ENCODE peak calls at places on chromosomes 2 and 18, in eight cellular contexts. W is EH; Y is GOT3; H is AG09319; B is NCI-H460; K is hippocampal formation; S is ELR; X is stimulated activated CD4-positive, alpha-beta T cell treated with anti-CD3 and anti-CD28 coated beads, Interleukin-4, amount 100 ng/mL, for 48 hours. L is an unnamed sample.

GRCh38 chr2:224934542-224935188 is 107.6 kb downstream of the DOCK10 start:
- DNase-seq in W (peak), Y (no peak), H (no peak), B (no peak), K (no peak), S (no peak), X (no peak), L (no peak)

GRCh38 chr2:19911799-19912509 is 10.2 kb upstream of the TTC32 start:
- DNase-seq in W (peak), Y (no peak), H (no peak), B (peak), K (no peak), S (peak), X (no peak), L (no peak)

GRCh38 chr2:225122582-225123486 is 80.6 kb upstream of the DOCK10 start:
- DNase-seq in W (peak), Y (no peak), H (no peak), B (peak), K (no peak), S (peak), X (no peak), L (peak)

GRCh38 chr18:43081396-43081795 is 34.1 kb downstream of the RIT2 start:
- DNase-seq in W (no peak), Y (no peak), H (no peak), B (no peak), K (no peak), S (no peak), X (no peak), L (no peak)

GRCh38 chr2:65061910-65062339 is 5.7 kb downstream of the CEP68 start:
- DNase-seq in W (no peak), Y (no peak), H (no peak), B (no peak), K (no peak), S (no peak), X (no peak), L (no peak)

GRCh38 chr2:151654085-151654484 is 80.2 kb downstream of the NEB start:
- DNase-seq in W (no peak), Y (no peak), H (no peak), B (no peak), K (no peak), S (no peak), X (no peak), L (no peak)

GRCh38 chr2:55092439-55092838 is 42.2 kb upstream of the RTN4 start:
- DNase-seq in W (no peak), Y (no peak), H (no peak), B (no peak), K (no peak), S (no peak), X (no peak), L (no peak)

GRCh38 chr2:205731521-205731965 is 49.2 kb downstream of the NRP2 start:
- DNase-seq in W (peak), Y (no peak), H (peak), B (no peak), K (no peak), S (peak), X (no peak), L (no peak)

GRCh38 chr2:234671716-234672115 is 174.8 kb upstream of the ARL4C start:
- DNase-seq in W (no peak), Y (no peak), H (no peak), B (no peak), K (no peak), S (no peak), X (no peak), L (no peak)

GRCh38 chr2:36433311-36434217 is 78.0 kb downstream of the CRIM1 start:
- DNase-seq in W (peak), Y (no peak), H (no peak), B (no peak), K (peak), S (no peak), X (no peak), L (no peak)

GRCh38 chr2:223759569-223760430 is 77.6 kb downstream of the AP1S3 start:
- DNase-seq in W (peak), Y (no peak), H (no peak), B (peak), K (no peak), S (peak), X (no peak), L (no peak)

GRCh38 chr2:216603010-216603883 is 30.0 kb upstream of the IGFBP2 start:
- DNase-seq in W (no peak), Y (no peak), H (no peak), B (no peak), K (no peak), S (no peak), X (no peak), L (no peak)

L was measured in stimulated activated effector memory CD8-positive, alpha-beta T cell treated with anti-CD3 and anti-CD28 coated beads, Interleukin-12 subunit alpha, Interleukin-12 subunit beta, amount 100 ng/mL, for 72 hours.